ENCODE peak calls at places on chromosomes 5 and 9, in eight cellular contexts. V, E, U, T, L, Y, P and X are unnamed samples.

GRCh38 chr9:95027914-95028854 is 289.3 kb downstream of the FANCC start:
- DNase-seq in P (no peak), L (no peak), Y (no peak), E (no peak), V (no peak), T (no peak), U (no peak), X (no peak)

GRCh38 chr5:157571357-157571827 is 4.2 kb downstream of the ADAM19 start:
- DNase-seq in T (peak; percentile 60), P (no peak), V (peak; percentile 83), E (peak; percentile 77), Y (peak; percentile 93), U (no peak), L (peak; percentile 75), X (no peak)

GRCh38 chr5:38968665-38969064 is 105.5 kb downstream of the RICTOR start:
- DNase-seq in U (no peak), E (no peak), Y (no peak), T (no peak), L (no peak), P (no peak), V (no peak), X (no peak)

GRCh38 chr5:178069909-178070308 is 43.4 kb upstream of the N4BP3 start:
- DNase-seq in Y (peak; percentile 25), E (peak; percentile 26), V (no peak), U (no peak), L (no peak), P (no peak), T (no peak), X (peak; percentile 55)

GRCh38 chr5:68279960-68280359 is 64.4 kb downstream of the PIK3R1 start:
- DNase-seq in V (no peak), L (no peak), P (no peak), U (no peak), E (no peak), T (no peak), Y (no peak), X (no peak)

GRCh38 chr5:52668544-52669185 is 119.1 kb upstream of the ITGA1 start:
- DNase-seq in U (no peak), V (no peak), P (no peak), E (no peak), T (peak; percentile 36), Y (no peak), L (no peak), X (no peak)

GRCh38 chr9:3858961-3859360 is 333.2 kb upstream of the RFX3 start:
- DNase-seq in P (no peak), V (no peak), U (no peak), L (no peak), T (no peak), E (peak; percentile 41), Y (no peak), X (no peak)

GRCh38 chr5:154221371-154221896 is 30.9 kb downstream of the GALNT10 start:
- DNase-seq in T (no peak), V (peak; percentile 8), E (peak; percentile 89), P (no peak), Y (peak; percentile 89), L (no peak), U (peak; percentile 26), X (no peak)

GRCh38 chr5:3601929-3602712 is 6.5 kb downstream of the IRX1 start:
- DNase-seq in P (no peak), U (no peak), Y (no peak), E (no peak), T (no peak), L (no peak), V (no peak), X (peak; percentile 12)

GRCh38 chr9:137028281-137029057 is 432 bp upstream of the ABCA2 start:
- DNase-seq in V (peak; percentile 19), Y (no peak), P (no peak), L (no peak), T (peak; percentile 79), U (peak; percentile 72), E (peak; percentile 11), X (peak; percentile 67)

GRCh38 chr5:305459-305858 is 16.1 kb upstream of the AHRR start:
- DNase-seq in P (no peak), V (no peak), U (no peak), L (no peak), T (peak; percentile 20), Y (no peak), E (no peak), X (peak; percentile 3)

GRCh38 chr5:144644317-144644716 is 473.6 kb downstream of the KCTD16 start:
- DNase-seq in Y (no peak), L (no peak), V (no peak), U (no peak), T (no peak), P (no peak), E (no peak), X (no peak)

GRCh38 chr9:120473626-120474025 is 106.3 kb downstream of the CDK5RAP2 start:
- DNase-seq in U (no peak), Y (no peak), P (peak; percentile 37), E (no peak), V (no peak), L (no peak), T (no peak), X (no peak)
- H3K36me3 ChIP-seq in U (peaks cover 55% of the 10 kb centered on the region), Y (no peaks in the 10 kb centered on the region), P (peaks cover 61% of the 10 kb centered on the region), E (peaks cover 5% of the 10 kb centered on the region), V (peaks cover 6% of the 10 kb centered on the region), L (peaks cover 12% of the 10 kb centered on the region), T (peaks cover 4% of the 10 kb centered on the region), X (peaks cover 84% of the 10 kb centered on the region)

DNA sequence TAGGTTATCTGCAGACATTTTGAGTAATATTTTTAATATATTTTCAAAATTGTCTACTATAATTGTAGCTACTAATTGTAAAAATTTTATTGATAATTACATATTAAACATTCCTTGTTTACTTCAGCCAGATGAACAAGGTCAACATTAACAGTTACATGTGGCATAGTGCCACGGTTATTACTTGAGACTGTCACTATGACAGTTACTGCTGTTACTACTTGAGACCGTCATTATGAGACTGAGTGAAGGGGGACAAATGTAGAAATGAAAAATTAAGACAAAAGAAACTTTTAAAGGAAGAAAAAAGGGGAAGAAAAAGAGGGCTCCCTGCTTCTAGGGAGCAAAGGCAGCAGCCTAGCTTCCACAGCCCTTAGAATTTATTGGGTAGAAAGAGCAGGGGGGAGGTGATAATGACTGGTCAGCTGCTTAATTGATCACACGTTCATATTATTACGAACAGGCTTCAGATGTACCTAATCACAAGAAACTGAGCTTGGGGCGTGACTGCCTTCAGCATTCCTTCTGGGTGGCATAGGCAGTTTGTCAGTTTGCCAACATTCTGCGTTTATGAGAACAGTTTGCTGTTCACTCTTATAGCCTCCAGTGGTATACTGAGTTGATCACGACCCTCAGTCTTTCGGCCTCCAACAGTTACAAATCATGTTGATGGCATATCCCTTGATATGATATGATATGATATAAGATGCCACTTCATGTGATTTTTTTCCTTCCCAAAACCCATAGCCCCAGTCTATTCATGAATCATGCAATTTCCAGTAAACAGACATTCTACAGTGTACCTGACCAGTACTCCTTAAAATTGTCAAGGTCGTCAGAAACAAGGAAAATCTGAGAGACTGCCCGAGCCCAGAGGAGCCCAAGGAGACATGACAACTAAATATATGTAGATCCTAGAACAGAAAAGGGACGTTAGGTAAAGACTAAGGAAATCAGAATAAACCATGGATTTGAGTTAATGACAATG is 13.1 kb downstream of the MARCHF6 start:
- DNase-seq in E (peak; percentile 54), T (no peak), Y (peak; percentile 47), P (no peak), L (no peak), V (no peak), U (no peak), X (no peak)
- H3K36me3 ChIP-seq in E (peaks cover 3% of the 10 kb centered on the region), T (no peaks in the 10 kb centered on the region), Y (no peaks in the 10 kb centered on the region), P (no peaks in the 10 kb centered on the region), L (no peaks in the 10 kb centered on the region), V (no peaks in the 10 kb centered on the region), U (no peaks in the 10 kb centered on the region), X (peaks cover 8% of the 10 kb centered on the region)

GRCh38 chr5:56862909-56863308 is 46.5 kb upstream of the SETD9 start:
- DNase-seq in P (no peak), Y (no peak), T (no peak), V (no peak), U (no peak), E (peak; percentile 26), L (no peak), X (no peak)
- H3K36me3 ChIP-seq in P (peaks cover 50% of the 10 kb centered on the region), Y (peaks cover 7% of the 10 kb centered on the region), T (no peaks in the 10 kb centered on the region), V (peaks cover 16% of the 10 kb centered on the region), U (peaks cover 96% of the 10 kb centered on the region), E (peaks cover 27% of the 10 kb centered on the region), L (peaks cover 4% of the 10 kb centered on the region), X (peaks cover 36% of the 10 kb centered on the region)

GRCh38 chr9:93697352-93698139 is 121.2 kb downstream of the PHF2 start:
- DNase-seq in P (no peak), L (no peak), T (no peak), E (no peak), U (no peak), V (no peak), Y (no peak), X (no peak)

GRCh38 chr9:93698140-93698908 is 121.9 kb downstream of the PHF2 start:
- DNase-seq in E (no peak), V (no peak), L (no peak), U (no peak), Y (no peak), T (no peak), P (no peak), X (no peak)

GRCh38 chr9:93702261-93702660 is 125.9 kb downstream of the PHF2 start:
- DNase-seq in L (no peak), T (no peak), E (no peak), Y (no peak), U (no peak), P (no peak), V (no peak), X (no peak)

GRCh38 chr9:93701494-93702218 is 125.3 kb downstream of the PHF2 start:
- DNase-seq in Y (no peak), V (no peak), P (peak; percentile 90), L (no peak), T (no peak), E (no peak), U (no peak), X (no peak)

GRCh38 chr9:93699650-93700049 is 123.3 kb downstream of the PHF2 start:
- DNase-seq in Y (no peak), V (no peak), L (no peak), T (no peak), P (no peak), U (no peak), E (no peak), X (no peak)
- H3K36me3 ChIP-seq in Y (no peaks in the 10 kb centered on the region), V (no peaks in the 10 kb centered on the region), L (no peaks in the 10 kb centered on the region), T (no peaks in the 10 kb centered on the region), P (no peaks in the 10 kb centered on the region), U (no peaks in the 10 kb centered on the region), E (no peaks in the 10 kb centered on the region), X (no peaks in the 10 kb centered on the region)

DNA sequence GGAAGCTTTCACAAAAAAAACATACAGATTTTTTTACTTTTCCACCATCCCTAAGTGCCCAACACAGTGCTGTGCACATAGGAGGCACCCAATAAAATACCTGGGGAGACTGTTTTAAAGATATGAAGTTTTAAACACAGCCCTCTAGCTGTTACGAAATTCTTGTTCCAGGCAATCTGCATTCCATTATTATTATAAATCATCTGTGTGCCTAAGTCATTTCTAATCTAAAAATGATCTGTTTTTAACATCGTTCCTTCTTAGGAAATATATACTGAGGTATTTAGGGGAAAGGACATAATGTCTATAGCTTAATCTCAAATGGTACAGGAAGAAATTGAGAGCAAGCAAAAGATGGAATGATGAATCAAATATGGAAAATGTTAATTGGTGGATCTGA is 32.8 kb upstream of the ISCA1 start:
- DNase-seq in U (no peak), T (no peak), L (no peak), P (no peak), Y (no peak), E (no peak), V (peak; percentile 17), X (no peak)
- H3K36me3 ChIP-seq in U (peaks cover 82% of the 10 kb centered on the region), T (peaks cover 7% of the 10 kb centered on the region), L (peaks cover 7% of the 10 kb centered on the region), P (peaks cover 82% of the 10 kb centered on the region), Y (peaks cover 59% of the 10 kb centered on the region), E (peaks cover 35% of the 10 kb centered on the region), V (peaks cover 9% of the 10 kb centered on the region), X (peaks cover 24% of the 10 kb centered on the region)